ENCODE peak calls at places on chromosomes 2 and 18, in eight cellular contexts. One of them, this sample, is unnamed.

GRCh38 chr18:10057808-10058791 is 144.3 kb downstream of the VAPA start:
- DNase-seq in spleen: no peak
- DNase-seq in GM23338: no peak
- DNase-seq in uterus: peak
- DNase-seq in fibroblast of mammary gland: peak
- DNase-seq in fibroblast of pulmonary artery: peak
- DNase-seq in right lobe of liver: no peak
- DNase-seq in MCF 10A: peak
- DNase-seq in this sample: no peak

GRCh38 chr2:120905298-120905697 is 169.6 kb downstream of the GLI2 start:
- DNase-seq in MCF 10A: no peak
- DNase-seq in fibroblast of pulmonary artery: no peak
- DNase-seq in spleen: no peak
- DNase-seq in right lobe of liver: no peak
- DNase-seq in GM23338: no peak
- DNase-seq in fibroblast of mammary gland: no peak
- DNase-seq in uterus: no peak
- DNase-seq in this sample: no peak

GRCh38 chr2:42809876-42810125 is 17.4 kb upstream of the HAAO start:
- DNase-seq in GM23338: peak
- DNase-seq in uterus: peak
- DNase-seq in right lobe of liver: peak
- DNase-seq in fibroblast of mammary gland: no peak
- DNase-seq in spleen: peak
- DNase-seq in MCF 10A: peak
- DNase-seq in fibroblast of pulmonary artery: peak
- DNase-seq in this sample: peak

GRCh38 chr2:233081731-233082221 is 21.6 kb downstream of the INPP5D start:
- DNase-seq in uterus: no peak
- DNase-seq in MCF 10A: no peak
- DNase-seq in spleen: no peak
- DNase-seq in fibroblast of pulmonary artery: no peak
- DNase-seq in fibroblast of mammary gland: no peak
- DNase-seq in right lobe of liver: no peak
- DNase-seq in GM23338: no peak
- DNase-seq in this sample: no peak

GRCh38 chr2:133591164-133591563 is 22.9 kb upstream of the NCKAP5 start:
- DNase-seq in right lobe of liver: no peak
- DNase-seq in uterus: no peak
- DNase-seq in fibroblast of mammary gland: no peak
- DNase-seq in GM23338: peak
- DNase-seq in MCF 10A: no peak
- DNase-seq in fibroblast of pulmonary artery: peak
- DNase-seq in spleen: no peak
- DNase-seq in this sample: no peak

GRCh38 chr2:239319261-239319661 is 81.6 kb downstream of the HDAC4 start:
- DNase-seq in uterus: peak
- DNase-seq in fibroblast of pulmonary artery: peak
- DNase-seq in spleen: peak
- DNase-seq in GM23338: no peak
- DNase-seq in right lobe of liver: peak
- DNase-seq in MCF 10A: no peak
- DNase-seq in fibroblast of mammary gland: peak
- DNase-seq in this sample: peak

GRCh38 chr2:111919794-111920608 is 21.6 kb downstream of the MERTK start:
- DNase-seq in fibroblast of pulmonary artery: no peak
- DNase-seq in right lobe of liver: peak
- DNase-seq in uterus: no peak
- DNase-seq in GM23338: no peak
- DNase-seq in spleen: peak
- DNase-seq in fibroblast of mammary gland: peak
- DNase-seq in MCF 10A: no peak
- DNase-seq in this sample: peak

GRCh38 chr2:47903781-47904447 is 2.4 kb downstream of the FBXO11 start:
- DNase-seq in right lobe of liver: no peak
- DNase-seq in fibroblast of pulmonary artery: no peak
- DNase-seq in MCF 10A: no peak
- DNase-seq in GM23338: no peak
- DNase-seq in fibroblast of mammary gland: no peak
- DNase-seq in spleen: no peak
- DNase-seq in uterus: no peak
- DNase-seq in this sample: no peak

GRCh38 chr2:205054789-205055188 is 509.5 kb downstream of the PARD3B start:
- DNase-seq in spleen: no peak
- DNase-seq in right lobe of liver: no peak
- DNase-seq in uterus: no peak
- DNase-seq in GM23338: no peak
- DNase-seq in fibroblast of pulmonary artery: no peak
- DNase-seq in fibroblast of mammary gland: no peak
- DNase-seq in MCF 10A: no peak
- DNase-seq in this sample: no peak

GRCh38 chr2:86193901-86194567 is 1.2 kb downstream of the IMMT start:
- DNase-seq in fibroblast of pulmonary artery: peak
- DNase-seq in MCF 10A: peak
- DNase-seq in fibroblast of mammary gland: no peak
- DNase-seq in spleen: no peak
- DNase-seq in uterus: no peak
- DNase-seq in right lobe of liver: no peak
- DNase-seq in GM23338: peak
- DNase-seq in this sample: peak

GRCh38 chr18:48605408-48605845 is 66.6 kb downstream of the CTIF start:
- DNase-seq in GM23338: peak
- DNase-seq in spleen: peak
- DNase-seq in fibroblast of pulmonary artery: peak
- DNase-seq in right lobe of liver: no peak
- DNase-seq in uterus: no peak
- DNase-seq in fibroblast of mammary gland: peak
- DNase-seq in MCF 10A: peak
- DNase-seq in this sample: no peak

GRCh38 chr18:68504441-68505221 is 210.3 kb downstream of the TMX3 start:
- DNase-seq in right lobe of liver: no peak
- DNase-seq in fibroblast of mammary gland: no peak
- DNase-seq in GM23338: peak
- DNase-seq in uterus: no peak
- DNase-seq in MCF 10A: no peak
- DNase-seq in fibroblast of pulmonary artery: no peak
- DNase-seq in spleen: no peak
- DNase-seq in this sample: no peak

GRCh38 chr2:239113164-239113563 is 265.3 kb downstream of the TWIST2 start:
- DNase-seq in spleen: no peak
- DNase-seq in GM23338: no peak
- DNase-seq in MCF 10A: no peak
- DNase-seq in uterus: peak
- DNase-seq in fibroblast of mammary gland: no peak
- DNase-seq in right lobe of liver: no peak
- DNase-seq in fibroblast of pulmonary artery: peak
- DNase-seq in this sample: no peak

GRCh38 chr2:190482441-190482840 is 52.1 kb downstream of the NEMP2 start:
- DNase-seq in MCF 10A: no peak
- DNase-seq in GM23338: no peak
- DNase-seq in spleen: no peak
- DNase-seq in fibroblast of pulmonary artery: no peak
- DNase-seq in fibroblast of mammary gland: no peak
- DNase-seq in right lobe of liver: no peak
- DNase-seq in uterus: no peak
- DNase-seq in this sample: no peak

GRCh38 chr18:42155024-42155423 is 200.0 kb downstream of the PIK3C3 start:
- DNase-seq in MCF 10A: no peak
- DNase-seq in uterus: no peak
- DNase-seq in right lobe of liver: no peak
- DNase-seq in spleen: no peak
- DNase-seq in fibroblast of pulmonary artery: no peak
- DNase-seq in fibroblast of mammary gland: no peak
- DNase-seq in GM23338: no peak
- DNase-seq in this sample: no peak

GRCh38 chr2:41870948-41871522 is 176.8 kb upstream of the PKDCC start:
- DNase-seq in fibroblast of mammary gland: no peak
- DNase-seq in uterus: no peak
- DNase-seq in fibroblast of pulmonary artery: no peak
- DNase-seq in MCF 10A: no peak
- DNase-seq in spleen: no peak
- DNase-seq in GM23338: peak
- DNase-seq in right lobe of liver: no peak
- DNase-seq in this sample: no peak

GRCh38 chr18:54466248-54467005 is 108.7 kb downstream of the C18orf54 start:
- DNase-seq in uterus: no peak
- DNase-seq in fibroblast of mammary gland: no peak
- DNase-seq in GM23338: no peak
- DNase-seq in spleen: no peak
- DNase-seq in right lobe of liver: no peak
- DNase-seq in fibroblast of pulmonary artery: no peak
- DNase-seq in MCF 10A: no peak
- DNase-seq in this sample: no peak

GRCh38 chr18:5073026-5073944 is 123.8 kb downstream of the AKAIN1 start:
- DNase-seq in fibroblast of pulmonary artery: peak
- DNase-seq in MCF 10A: no peak
- DNase-seq in right lobe of liver: no peak
- DNase-seq in spleen: no peak
- DNase-seq in GM23338: peak
- DNase-seq in fibroblast of mammary gland: peak
- DNase-seq in uterus: no peak
- DNase-seq in this sample: no peak

DNA sequence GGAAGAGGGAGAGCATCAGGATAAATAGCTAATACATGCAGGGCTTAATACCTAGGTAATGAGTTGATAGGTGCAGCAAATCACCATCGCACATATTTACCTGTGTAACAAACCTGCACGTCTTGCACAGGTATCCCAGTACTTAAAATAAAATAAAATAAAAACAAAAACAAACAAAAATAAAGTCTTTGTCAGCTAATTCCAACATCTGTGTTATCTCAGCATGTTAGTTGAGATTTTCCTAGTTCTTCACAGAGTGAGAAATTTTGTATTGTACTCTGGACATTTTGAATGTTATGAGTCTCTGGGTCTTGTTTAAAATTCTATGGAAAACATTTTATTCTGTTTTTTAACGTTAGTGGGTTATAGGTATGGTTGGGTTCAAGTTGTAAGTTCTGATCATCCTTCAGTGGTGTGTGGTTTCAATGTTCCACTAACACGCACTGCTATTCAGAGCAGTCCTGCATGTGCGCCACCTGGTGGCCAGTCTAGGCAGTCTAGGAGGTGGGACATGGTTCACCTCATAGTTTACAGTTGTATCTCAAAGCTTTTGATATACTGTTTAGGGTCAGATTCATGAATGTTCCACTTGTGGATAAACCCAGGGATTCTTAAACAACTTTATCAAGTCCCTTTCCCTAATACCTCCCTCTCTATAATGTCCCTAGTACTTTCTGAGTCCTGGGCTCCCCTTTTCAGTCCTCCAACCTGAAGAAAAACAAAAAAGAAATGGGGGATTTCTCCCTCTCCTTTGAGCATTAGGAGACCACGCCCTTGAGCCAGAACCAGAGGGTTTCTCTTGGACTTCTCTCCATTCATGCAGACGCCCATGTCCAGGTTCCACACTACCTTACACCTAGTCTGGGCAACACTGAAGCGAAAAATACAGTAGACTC is 213.4 kb upstream of the GATA6 start:
- DNase-seq in fibroblast of mammary gland: peak
- DNase-seq in uterus: peak
- DNase-seq in right lobe of liver: peak
- DNase-seq in spleen: peak
- DNase-seq in MCF 10A: peak
- DNase-seq in GM23338: peak
- DNase-seq in fibroblast of pulmonary artery: peak
- DNase-seq in this sample: peak
- TF ChIP-seq CTCF in fibroblast of mammary gland: peak
- TF ChIP-seq CTCF in uterus: peak
- TF ChIP-seq CTCF in right lobe of liver: peak
- TF ChIP-seq CTCF in spleen: peak
- TF ChIP-seq CTCF in MCF 10A: peak
- TF ChIP-seq CTCF in GM23338: peak
- TF ChIP-seq CTCF in fibroblast of pulmonary artery: peak
- TF ChIP-seq CTCF in this sample: peak

DNA sequence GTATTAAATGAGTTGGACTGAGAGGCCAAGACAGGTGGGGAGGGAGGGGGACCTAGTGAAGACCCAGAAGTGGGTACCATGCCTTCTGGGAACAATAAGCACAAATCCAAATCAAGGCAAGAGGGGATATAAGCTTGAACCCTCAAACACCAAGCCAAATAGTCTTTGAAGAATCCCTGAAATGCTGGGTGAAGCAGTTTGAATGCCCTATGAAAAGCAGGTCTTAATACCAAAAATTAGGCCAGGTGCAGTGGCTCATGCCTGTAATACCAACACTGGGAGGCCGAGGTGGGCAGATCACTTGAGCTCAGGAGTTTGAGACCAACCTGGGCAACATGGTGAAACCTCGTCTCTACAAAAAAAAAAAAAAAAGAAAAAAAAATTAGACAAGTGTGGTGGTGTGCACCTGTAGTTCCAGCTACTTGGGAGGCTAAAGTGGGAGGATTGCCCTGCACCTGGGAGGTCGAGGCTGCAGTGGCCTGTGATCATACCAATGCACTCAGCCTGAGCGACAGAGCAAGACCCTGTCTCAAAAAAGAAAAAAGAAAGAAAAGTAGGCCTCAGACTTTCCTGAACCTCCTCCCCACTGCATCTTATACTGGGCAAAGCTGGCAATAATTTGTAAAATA is 3.5 kb downstream of the PCBP1 start:
- DNase-seq in fibroblast of mammary gland: no peak
- DNase-seq in fibroblast of pulmonary artery: no peak
- DNase-seq in GM23338: no peak
- DNase-seq in uterus: no peak
- DNase-seq in right lobe of liver: no peak
- DNase-seq in MCF 10A: no peak
- DNase-seq in spleen: no peak
- DNase-seq in this sample: no peak
- TF ChIP-seq CTCF in fibroblast of mammary gland: no peak
- TF ChIP-seq CTCF in fibroblast of pulmonary artery: no peak
- TF ChIP-seq CTCF in GM23338: no peak
- TF ChIP-seq CTCF in uterus: no peak
- TF ChIP-seq CTCF in right lobe of liver: no peak
- TF ChIP-seq CTCF in MCF 10A: no peak
- TF ChIP-seq CTCF in spleen: no peak
- TF ChIP-seq CTCF in this sample: no peak

DNA sequence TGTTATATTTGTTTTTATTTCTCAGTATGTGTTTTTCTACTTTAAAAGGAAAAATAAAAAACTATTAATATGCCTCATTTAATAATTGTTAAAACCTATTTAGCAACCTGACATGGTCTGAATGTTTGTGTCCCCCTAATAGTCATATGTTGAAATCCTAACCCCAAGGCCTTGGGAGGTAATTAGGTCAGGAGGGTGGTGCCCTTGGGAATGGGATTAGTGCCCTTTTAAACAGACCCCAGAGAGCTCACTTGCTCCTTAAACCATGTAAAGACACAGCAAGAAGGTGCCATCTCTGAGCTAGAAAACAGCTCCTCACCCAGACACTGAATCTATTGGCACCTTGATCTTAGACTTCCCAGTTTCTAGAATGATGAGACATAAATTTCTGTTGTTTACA is 71.8 kb downstream of the CHST9 start:
- DNase-seq in MCF 10A: no peak
- DNase-seq in uterus: no peak
- DNase-seq in spleen: no peak
- DNase-seq in fibroblast of pulmonary artery: no peak
- DNase-seq in fibroblast of mammary gland: no peak
- DNase-seq in right lobe of liver: no peak
- DNase-seq in GM23338: no peak
- DNase-seq in this sample: no peak
- TF ChIP-seq CTCF in MCF 10A: no peak
- TF ChIP-seq CTCF in uterus: no peak
- TF ChIP-seq CTCF in spleen: no peak
- TF ChIP-seq CTCF in fibroblast of pulmonary artery: no peak
- TF ChIP-seq CTCF in fibroblast of mammary gland: no peak
- TF ChIP-seq CTCF in right lobe of liver: no peak
- TF ChIP-seq CTCF in GM23338: no peak
- TF ChIP-seq CTCF in this sample: no peak

GRCh38 chr18:13440277-13441248 is 222.0 kb downstream of the LDLRAD4 start:
- DNase-seq in MCF 10A: no peak
- DNase-seq in uterus: no peak
- DNase-seq in fibroblast of pulmonary artery: no peak
- DNase-seq in fibroblast of mammary gland: no peak
- DNase-seq in spleen: no peak
- DNase-seq in right lobe of liver: no peak
- DNase-seq in GM23338: no peak
- DNase-seq in this sample: no peak
- TF ChIP-seq CTCF in MCF 10A: no peak
- TF ChIP-seq CTCF in uterus: no peak
- TF ChIP-seq CTCF in fibroblast of pulmonary artery: no peak
- TF ChIP-seq CTCF in fibroblast of mammary gland: no peak
- TF ChIP-seq CTCF in spleen: no peak
- TF ChIP-seq CTCF in right lobe of liver: no peak
- TF ChIP-seq CTCF in GM23338: no peak
- TF ChIP-seq CTCF in this sample: no peak